ENCODE peak calls at places on chromosome 7, in nine cellular contexts. E is non-pigmented ciliary epithelial cell; C is kidney glomerular epithelial cell; H is lower lobe of right lung; D is cardiac muscle cell; B is NCI-H345; F is epithelial cell of esophagus; O is activated CD4-positive, CD25-positive, alpha-beta regulatory T cell; P is adipocyte. R is an unnamed sample.

GRCh38 chr7:77684030-77684429 is 12.2 kb upstream of the RSBN1L start:
- DNase-seq in F (peak), E (peak), H (no peak), P (peak), C (no peak), D (peak), O (no peak), B (no peak), R (no peak)

GRCh38 chr7:151699147-151699546 is 177.8 kb downstream of the PRKAG2 start:
- DNase-seq in E (peak), D (no peak), H (no peak), F (no peak), O (no peak), C (peak), P (peak), B (no peak), R (no peak)

GRCh38 chr7:39595102-39595620 is 28.2 kb upstream of the RALA start:
- DNase-seq in O (no peak), B (peak), F (no peak), D (no peak), E (no peak), C (no peak), P (peak), H (no peak), R (peak)

GRCh38 chr7:149860821-149861727 is 12.7 kb upstream of the ATP6V0E2 start:
- DNase-seq in O (no peak), F (no peak), C (no peak), B (no peak), D (peak), H (no peak), P (no peak), E (no peak), R (no peak)

GRCh38 chr7:120996333-120996982 is 7.9 kb downstream of the CPED1 start:
- DNase-seq in D (no peak), B (peak), E (peak), O (no peak), P (peak), H (peak), F (peak), C (peak), R (peak)

GRCh38 chr7:75033064-75033463 is 40.5 kb downstream of the RCC1L start:
- DNase-seq in C (no peak), B (no peak), E (no peak), O (no peak), F (no peak), D (peak), H (no peak), P (no peak), R (no peak)

GRCh38 chr7:30845426-30846135 is 66.1 kb upstream of the AQP1 start:
- DNase-seq in H (peak), C (peak), P (peak), O (no peak), D (no peak), E (no peak), B (no peak), F (peak), R (no peak)

GRCh38 chr7:46909601-46910051 is 672.3 kb downstream of the TNS3 start:
- DNase-seq in O (no peak), E (peak), H (no peak), P (peak), D (no peak), B (no peak), C (no peak), F (peak), R (no peak)

GRCh38 chr7:148290451-148291005 is 300.0 kb upstream of the C7orf33 start:
- DNase-seq in B (no peak), H (no peak), D (no peak), E (no peak), C (no peak), O (no peak), F (no peak), P (no peak), R (no peak)

GRCh38 chr7:134254311-134254710 is 62.4 kb downstream of the SLC35B4 start:
- DNase-seq in B (no peak), F (peak), P (no peak), E (no peak), H (no peak), O (no peak), C (no peak), D (no peak), R (no peak)

GRCh38 chr7:91850455-91850854 is 30.0 kb downstream of the MTERF1 start:
- DNase-seq in F (peak), B (no peak), D (no peak), E (peak), H (no peak), C (peak), O (no peak), P (peak), R (no peak)

GRCh38 chr7:90958669-90959068 is 305.6 kb upstream of the FZD1 start:
- DNase-seq in P (peak), O (no peak), H (no peak), D (no peak), E (peak), F (no peak), B (peak), C (no peak), R (no peak)

GRCh38 chr7:6619961-6620360 is 4.6 kb downstream of the ZNF853 start:
- DNase-seq in D (no peak), O (no peak), H (no peak), E (no peak), F (no peak), C (no peak), P (no peak), B (no peak), R (no peak)

GRCh38 chr7:6380310-6381095 is 67.3 kb downstream of the DAGLB start:
- DNase-seq in D (no peak), P (no peak), O (no peak), B (no peak), C (no peak), F (no peak), H (no peak), E (no peak), R (no peak)

GRCh38 chr7:95470452-95470851 is 15.3 kb upstream of the ASB4 start:
- DNase-seq in F (peak), D (no peak), E (no peak), P (no peak), C (peak), O (no peak), B (peak), H (no peak), R (peak)

GRCh38 chr7:145030754-145031153 is 194.9 kb upstream of the TPK1 start:
- DNase-seq in F (no peak), O (no peak), B (no peak), C (no peak), P (no peak), H (no peak), E (no peak), D (no peak), R (no peak)

GRCh38 chr7:139131622-139132021 is 22.1 kb upstream of the ZC3HAV1 start:
- DNase-seq in F (no peak), H (no peak), O (no peak), C (no peak), P (no peak), E (no peak), B (no peak), D (no peak), R (no peak)

GRCh38 chr7:97128736-97129135 is 11.2 kb downstream of the SDHAF3 start:
- DNase-seq in C (no peak), D (no peak), F (no peak), H (no peak), O (no peak), B (no peak), P (no peak), E (no peak), R (no peak)

GRCh38 chr7:152899482-152900166 is 140.1 kb downstream of the ACTR3B start:
- DNase-seq in E (no peak), F (peak), H (peak), C (no peak), B (no peak), O (no peak), D (no peak), P (no peak), R (no peak)

GRCh38 chr7:21967500-21968099 is 21.9 kb upstream of the CDCA7L start:
- DNase-seq in H (no peak), P (no peak), F (peak), O (no peak), D (no peak), E (no peak), B (no peak), C (no peak), R (no peak)

GRCh38 chr7:49766966-49767365 is 6.5 kb upstream of the VWC2 start:
- DNase-seq in B (no peak), O (no peak), C (peak), P (no peak), F (no peak), D (no peak), E (no peak), H (no peak), R (no peak)

R was measured in NCI-H2029 treated with DMSO at 0.1 percent for 48 hours.